ENCODE peak calls at places on chromosomes 5 and 9, in seven cellular contexts. Y is heart right ventricle, O is A549, C is PC-3, E is cardiac muscle cell, D is pancreas, S is adrenal gland. B is an unnamed sample.

GRCh38 chr5:103801681-103802080 is 239.1 kb upstream of the NUDT12 start:
- DNase-seq in Y (no peak), O (no peak), C (no peak), E (peak; percentile 18), D (no peak), S (no peak), B (no peak)

GRCh38 chr9:32472344-32472743 is 53.7 kb downstream of the RIGI start:
- DNase-seq in Y (no peak), O (no peak), C (no peak), E (no peak), D (no peak), S (no peak), B (no peak)

GRCh38 chr5:111582962-111583669 is 70.8 kb upstream of the STARD4 start:
- DNase-seq in Y (no peak), O (no peak), C (no peak), E (peak; percentile 87), D (no peak), S (no peak), B (no peak)

GRCh38 chr5:150999704-151000452 is 20.5 kb upstream of the GPX3 start:
- DNase-seq in Y (peak; percentile 66), O (no peak), C (no peak), E (peak; percentile 58), D (no peak), S (no peak), B (no peak)

GRCh38 chr5:110019780-110020179 is 330.1 kb downstream of the MAN2A1 start:
- DNase-seq in Y (no peak), O (no peak), C (no peak), E (no peak), D (no peak), S (no peak), B (no peak)

GRCh38 chr5:59873113-59873512 is 20.4 kb downstream of the PDE4D start:
- DNase-seq in Y (no peak), O (no peak), C (no peak), E (peak; percentile 28), D (no peak), S (no peak), B (no peak)

GRCh38 chr9:117979914-117980313 is 275.7 kb downstream of the TLR4 start:
- DNase-seq in Y (no peak), O (no peak), C (no peak), E (no peak), D (no peak), S (no peak), B (no peak)

GRCh38 chr9:116475201-116475600 is 211.9 kb upstream of the TRIM32 start:
- DNase-seq in Y (no peak), O (no peak), C (no peak), E (peak; percentile 60), D (no peak), S (no peak), B (no peak)

GRCh38 chr9:125989524-125990180 is 242.5 kb downstream of the PBX3 start:
- DNase-seq in Y (no peak), O (no peak), C (no peak), E (no peak), D (no peak), S (no peak), B (no peak)

GRCh38 chr5:176806137-176806536 is 4.2 kb upstream of the UNC5A start:
- DNase-seq in Y (no peak), O (no peak), C (peak; percentile 41), E (peak; percentile 45), D (no peak), S (no peak), B (no peak)

GRCh38 chr5:11815916-11816315 is 88.3 kb downstream of the CTNND2 start:
- DNase-seq in Y (no peak), O (no peak), C (no peak), E (no peak), D (no peak), S (no peak), B (no peak)
- H3K9me3 ChIP-seq in Y (no peaks in the 10 kb centered on the region), O (no peaks in the 10 kb centered on the region), C (no peaks in the 10 kb centered on the region), E (no peaks in the 10 kb centered on the region), D (no peaks in the 10 kb centered on the region), S (no peaks in the 10 kb centered on the region), B (no peaks in the 10 kb centered on the region)

GRCh38 chr5:10488144-10488543 is 46.5 kb downstream of the ROPN1L start:
- DNase-seq in Y (no peak), O (no peak), C (no peak), E (no peak), D (no peak), S (no peak), B (no peak)
- H3K27ac ChIP-seq in Y (no peak overlapping the region), O (peak overlapping the region; percentile 11), C (no peak overlapping the region), E (no peak overlapping the region), D (no peak overlapping the region), S (no peak overlapping the region), B (no peak overlapping the region)

GRCh38 chr9:108416321-108416720 is 439.5 kb downstream of the ACTL7B start:
- DNase-seq in Y (no peak), O (no peak), C (peak; percentile 57), E (peak; percentile 6), D (no peak), S (no peak), B (no peak)
- TF ChIP-seq CTCF in Y (no peak), O (peak; percentile 23), C (peak; percentile 62), E (no peak), D (no peak), S (no peak), B (no peak)

DNA sequence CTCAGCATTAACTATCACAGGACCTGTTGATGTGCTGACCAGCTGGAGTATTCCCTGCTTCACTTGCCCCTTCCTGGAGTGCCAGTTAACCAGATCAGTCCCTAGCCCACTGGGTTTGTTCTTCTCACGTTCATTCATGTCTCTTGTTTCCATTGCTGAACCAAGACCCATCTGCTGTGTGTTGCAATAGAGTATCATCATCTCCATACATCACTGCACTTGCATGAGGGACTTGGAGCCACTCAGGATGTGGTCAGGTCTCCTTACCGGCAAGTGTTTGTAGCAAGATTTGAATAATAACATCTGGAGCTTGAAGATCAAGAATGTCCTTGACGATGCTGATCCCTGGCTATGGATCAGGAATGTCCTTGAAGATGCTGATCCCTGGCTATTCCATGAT is 358.6 kb downstream of the IRX1 start:
- DNase-seq in Y (no peak), O (no peak), C (no peak), E (no peak), D (no peak), S (no peak), B (no peak)
- H3K9me3 ChIP-seq in Y (no peaks in the 10 kb centered on the region), O (peaks cover 9% of the 10 kb centered on the region), C (peaks cover 13% of the 10 kb centered on the region), E (no peaks in the 10 kb centered on the region), D (no peaks in the 10 kb centered on the region), S (no peaks in the 10 kb centered on the region), B (no peaks in the 10 kb centered on the region)

DNA sequence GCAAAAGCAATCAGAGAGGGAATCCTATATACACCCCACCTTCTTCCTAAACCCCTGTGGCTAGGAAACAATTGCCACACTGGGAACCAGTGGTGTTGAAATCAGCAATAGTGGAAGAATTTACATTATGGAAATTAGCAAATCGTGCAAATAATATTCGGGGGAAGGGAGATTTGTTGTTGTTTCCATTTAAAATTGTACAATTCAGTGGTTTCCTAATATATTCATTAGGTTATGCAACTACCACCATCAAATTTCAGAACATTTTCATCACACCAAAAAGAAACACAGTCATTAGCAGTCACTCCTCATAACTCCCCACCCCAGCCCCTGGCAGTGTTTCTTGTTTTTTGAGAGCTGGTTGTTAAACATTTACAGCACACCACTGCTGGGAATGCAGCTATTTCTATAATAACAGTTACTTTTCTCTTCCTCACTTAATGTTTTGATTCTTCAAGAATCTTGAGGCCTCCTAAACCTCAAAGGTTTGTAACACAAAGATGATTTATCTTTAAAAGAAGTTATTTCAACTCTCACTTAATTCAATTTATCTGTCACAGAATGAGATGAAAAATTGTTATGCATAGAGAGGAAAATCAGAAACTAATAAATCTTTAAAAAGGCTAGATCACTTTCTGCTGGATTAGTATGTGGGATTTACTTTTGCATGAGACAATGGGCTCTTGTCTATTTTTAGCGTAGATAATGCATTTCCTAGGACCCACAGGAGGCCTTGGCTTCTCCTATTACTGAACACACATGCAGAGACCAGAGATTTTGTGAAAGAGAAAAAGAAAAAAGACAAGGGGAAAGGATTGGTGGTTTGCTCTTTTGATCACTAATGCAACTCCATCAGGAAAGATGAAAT is 91.8 kb upstream of the DAPK1 start:
- DNase-seq in Y (no peak), O (no peak), C (no peak), E (peak; percentile 80), D (no peak), S (no peak), B (no peak)
- H3K27ac ChIP-seq in Y (no peak overlapping the region), O (peak overlapping the region; percentile 76), C (no peak overlapping the region), E (no peak overlapping the region), D (peak overlapping the region; percentile 72), S (no peak overlapping the region), B (no peak overlapping the region)

GRCh38 chr5:32724526-32724925 is 13.4 kb downstream of the NPR3 start:
- DNase-seq in Y (no peak), O (no peak), C (no peak), E (no peak), D (no peak), S (no peak), B (no peak)
- TF ChIP-seq CTCF in Y (no peak), O (no peak), C (no peak), E (no peak), D (no peak), S (no peak), B (no peak)

DNA sequence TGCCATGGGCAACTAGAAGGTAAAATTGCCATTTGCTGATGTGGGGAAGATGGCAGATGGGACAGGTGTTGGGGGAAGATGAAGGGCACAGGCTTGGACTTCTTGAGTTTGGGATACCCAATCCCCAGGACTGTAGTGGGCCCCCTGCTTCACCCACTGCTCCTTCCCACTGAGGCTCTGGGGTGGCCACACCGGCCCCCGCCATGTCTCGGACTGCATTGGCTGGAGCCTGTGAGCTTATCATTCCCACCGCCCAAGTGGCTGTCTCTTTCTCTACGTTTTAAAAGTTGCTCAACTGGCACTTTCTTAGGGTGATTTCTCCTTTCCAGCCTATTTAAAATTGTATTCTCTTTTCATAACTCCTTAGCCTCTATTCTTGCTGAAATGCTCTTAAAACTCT is 730.0 kb upstream of the ADAMTS16 start:
- DNase-seq in Y (no peak), O (no peak), C (no peak), E (no peak), D (no peak), S (no peak), B (no peak)
- H3K9me3 ChIP-seq in Y (no peaks in the 10 kb centered on the region), O (no peaks in the 10 kb centered on the region), C (peaks cover 19% of the 10 kb centered on the region), E (no peaks in the 10 kb centered on the region), D (no peaks in the 10 kb centered on the region), S (no peaks in the 10 kb centered on the region), B (no peaks in the 10 kb centered on the region)

DNA sequence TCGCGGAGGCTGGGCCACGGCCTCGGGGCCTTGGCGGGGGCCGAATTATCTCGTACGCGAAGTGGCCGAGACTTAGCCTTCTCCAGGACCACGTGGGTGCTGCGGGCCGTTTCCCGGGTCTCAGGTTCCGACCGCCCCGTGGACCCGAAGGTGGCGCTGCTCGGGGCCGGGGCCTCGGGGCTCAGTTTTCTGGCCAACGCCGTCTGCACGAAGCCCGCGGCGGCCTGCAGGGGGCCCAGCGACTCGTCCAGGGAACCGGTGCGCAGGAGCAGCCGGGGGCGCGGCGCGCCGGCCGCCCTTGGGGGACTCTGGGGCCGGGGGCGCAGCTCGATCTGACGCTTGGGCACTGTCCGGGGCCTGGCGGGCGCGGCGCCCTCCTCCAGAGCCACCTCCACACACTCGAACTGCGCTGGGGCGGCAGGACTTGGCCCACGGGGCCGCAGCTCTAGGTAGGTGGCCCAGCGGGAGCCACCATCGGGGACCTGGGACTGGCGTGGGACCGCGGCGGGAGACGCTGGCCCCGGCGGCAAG is 716 bp downstream of the PROB1 start:
- DNase-seq in Y (peak; percentile 66), O (no peak), C (no peak), E (peak; percentile 66), D (no peak), S (peak; percentile 68), B (peak; percentile 22)
- H3K27ac ChIP-seq in Y (peak overlapping the region; percentile 89), O (no peak overlapping the region), C (no peak overlapping the region), E (peak overlapping the region; percentile 35), D (no peak overlapping the region), S (peak overlapping the region; percentile 83), B (no peak overlapping the region)

GRCh38 chr5:133847301-133847700 is 121.1 kb downstream of the C5orf15 start:
- DNase-seq in Y (no peak), O (no peak), C (no peak), E (no peak), D (no peak), S (no peak), B (no peak)
- TF ChIP-seq CTCF in Y (no peak), O (no peak), C (no peak), E (no peak), D (no peak), S (no peak), B (no peak)